ENCODE peak calls at places on chromosome 4, in six cellular contexts. D is body of pancreas, W is lower lobe of right lung, H is PC-3, R is heart left ventricle, C is endodermal cell. G is an unnamed sample.

GRCh38 chr4:141307241-141307689 is 86.6 kb downstream of the ZNF330 start:
- DNase-seq in W (peak), C (peak), D (peak), H (peak), R (peak), G (peak)

GRCh38 chr4:25860586-25861421 is 2.0 kb downstream of the SEL1L3 start:
- DNase-seq in R (no peak), D (no peak), W (peak), C (no peak), H (no peak), G (peak)

GRCh38 chr4:144645621-144646522 is at the start of gene HHIP:
- DNase-seq in D (peak), H (peak), C (peak), W (peak), R (peak), G (peak)

GRCh38 chr4:1540601-1541375 is 134.5 kb upstream of the NKX1-1 start:
- DNase-seq in D (no peak), C (no peak), H (peak), W (no peak), R (no peak), G (peak)

GRCh38 chr4:101843054-101843453 is 52.5 kb downstream of the BANK1 start:
- DNase-seq in H (no peak), W (no peak), D (no peak), R (no peak), C (no peak), G (no peak)

GRCh38 chr4:99763635-99764101 is 53.0 kb upstream of the DAPP1 start:
- DNase-seq in R (no peak), C (no peak), D (peak), H (peak), W (no peak), G (no peak)

GRCh38 chr4:94408549-94409374 is 43.0 kb upstream of the PDLIM5 start:
- DNase-seq in H (no peak), C (no peak), W (no peak), D (no peak), R (no peak), G (no peak)

GRCh38 chr4:6115342-6115741 is 85.0 kb downstream of the JAKMIP1 start:
- DNase-seq in W (no peak), D (no peak), H (no peak), R (no peak), C (peak), G (no peak)

GRCh38 chr4:26496207-26496783 is 6.0 kb upstream of the CCKAR start:
- DNase-seq in D (peak), W (no peak), H (no peak), C (no peak), R (no peak), G (no peak)

GRCh38 chr4:32624943-32625603 is 1904.9 kb downstream of the PCDH7 start:
- DNase-seq in D (no peak), R (no peak), H (no peak), W (no peak), C (no peak), G (no peak)

GRCh38 chr4:133668061-133668851 is 519.2 kb downstream of the PCDH10 start:
- DNase-seq in C (peak), R (no peak), W (no peak), D (no peak), H (no peak), G (no peak)

GRCh38 chr4:25401066-25401465 is 24.0 kb downstream of the ANAPC4 start:
- DNase-seq in W (no peak), H (peak), C (no peak), R (no peak), D (no peak), G (no peak)

GRCh38 chr4:77821775-77822174 is 2.6 kb upstream of the CNOT6L start:
- DNase-seq in H (no peak), D (no peak), C (no peak), W (no peak), R (no peak), G (no peak)

GRCh38 chr4:77818667-77819408 is at the start of gene CNOT6L:
- DNase-seq in D (peak), R (peak), W (peak), H (peak), C (peak), G (peak)

GRCh38 chr4:77819836-77820679 is 890 bp upstream of the CNOT6L start:
- DNase-seq in R (peak), C (peak), H (peak), W (peak), D (peak), G (peak)

GRCh38 chr4:77819409-77819835 is 254 bp upstream of the CNOT6L start:
- DNase-seq in R (no peak), D (no peak), W (no peak), C (no peak), H (no peak), G (no peak)

GRCh38 chr4:77820836-77821561 is 1.8 kb upstream of the CNOT6L start:
- DNase-seq in C (no peak), W (no peak), D (no peak), R (no peak), H (no peak), G (no peak)
- H3K4me3 ChIP-seq in C (peak), W (peak), D (peak), R (peak), H (peak), G (peak)

GRCh38 chr4:3687538-3687937 is 78.6 kb upstream of the ADRA2C start:
- DNase-seq in W (no peak), H (no peak), D (no peak), R (no peak), C (no peak), G (no peak)

GRCh38 chr4:3686746-3687145 is 79.4 kb upstream of the ADRA2C start:
- DNase-seq in D (no peak), R (no peak), W (no peak), C (no peak), H (no peak), G (no peak)

GRCh38 chr4:3689576-3690551 is 76.3 kb upstream of the ADRA2C start:
- DNase-seq in C (no peak), R (no peak), W (peak), H (no peak), D (peak), G (peak)

GRCh38 chr4:3689006-3689405 is 77.2 kb upstream of the ADRA2C start:
- DNase-seq in H (no peak), R (no peak), C (no peak), W (no peak), D (no peak), G (peak)

DNA sequence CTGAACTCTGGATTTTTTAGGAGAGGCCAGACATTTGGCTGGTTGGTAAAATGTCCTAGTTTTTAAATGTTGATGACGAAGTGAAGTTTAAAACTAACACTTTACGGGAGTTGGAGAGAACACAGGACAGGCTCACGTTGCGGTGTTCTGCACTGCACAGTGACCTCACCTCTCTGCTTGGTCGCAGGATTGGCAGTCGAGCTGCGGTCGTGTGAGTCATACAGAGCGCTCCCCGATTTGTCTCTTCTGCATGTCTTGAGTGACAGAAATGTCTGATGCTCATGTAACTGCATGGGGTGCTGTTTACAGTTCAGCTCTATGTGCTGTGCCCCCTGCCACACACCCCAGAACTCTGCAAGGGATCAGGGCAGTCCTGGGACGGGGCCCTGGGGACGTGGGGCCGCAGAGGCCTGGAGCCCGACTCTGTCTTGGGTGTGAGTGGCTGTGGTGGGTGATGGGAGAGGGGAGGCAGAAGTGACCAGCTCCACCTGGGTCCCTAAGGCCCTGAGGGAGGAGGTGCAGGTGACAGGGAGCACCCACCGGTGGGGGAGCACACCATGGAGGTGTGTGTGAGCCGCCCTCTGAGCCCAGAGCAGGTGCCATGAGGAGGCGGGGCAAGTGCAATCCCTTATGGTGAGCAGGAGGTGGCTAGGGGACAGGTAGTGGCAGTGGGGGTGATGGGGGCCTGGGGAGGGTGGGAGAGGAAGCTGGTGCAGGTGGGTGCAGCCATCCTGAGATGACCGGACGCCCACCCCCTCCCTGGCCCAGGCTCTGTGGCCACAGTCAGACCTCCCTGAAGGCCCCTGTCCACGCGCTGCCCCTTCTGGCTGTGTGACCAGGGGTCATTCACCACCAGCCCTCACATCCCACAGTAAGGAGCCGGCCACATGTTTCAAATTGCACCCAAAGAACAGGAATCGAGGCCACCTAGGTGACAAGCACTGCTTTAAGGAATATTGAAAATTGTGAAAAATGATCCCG is 77.9 kb upstream of the ADRA2C start:
- DNase-seq in R (no peak), C (no peak), W (no peak), D (peak), H (no peak), G (no peak)
- TF ChIP-seq CTCF in R (no peak), C (no peak), W (no peak), D (no peak), H (no peak), G (no peak)

GRCh38 chr4:158484173-158484885 is 37.4 kb upstream of the RXFP1 start:
- DNase-seq in H (peak), D (no peak), R (no peak), W (no peak), C (no peak), G (no peak)

GRCh38 chr4:158481811-158482210 is 39.9 kb upstream of the RXFP1 start:
- DNase-seq in W (no peak), R (no peak), H (no peak), D (no peak), C (no peak), G (no peak)
- H3K27ac ChIP-seq in W (no peak), R (no peak), H (no peak), D (no peak), C (no peak), G (no peak)

DNA sequence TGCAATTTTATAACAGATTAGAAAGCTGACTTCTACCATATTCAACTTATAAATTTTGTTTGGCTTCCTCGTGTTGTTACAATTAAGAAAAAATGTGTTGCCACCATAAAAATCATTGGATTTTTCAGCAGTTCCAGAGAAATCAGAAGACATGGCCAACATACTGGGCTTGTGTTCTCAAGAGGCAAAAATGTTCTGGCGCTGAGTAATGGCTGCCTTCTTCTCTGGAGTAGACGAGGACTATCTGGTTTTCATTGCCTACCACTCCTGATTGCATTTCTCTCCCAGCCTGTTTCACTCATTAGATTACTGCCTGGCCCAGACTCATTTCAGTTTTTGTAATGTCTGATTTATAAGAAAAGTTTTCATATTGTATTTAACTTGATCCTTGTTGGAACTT is 122.3 kb downstream of the ARHGAP10 start:
- DNase-seq in H (no peak), R (no peak), D (no peak), C (no peak), W (no peak), G (no peak)
- H3K4me3 ChIP-seq in H (no peak), R (no peak), D (no peak), C (no peak), W (no peak), G (no peak)

G was measured in upper lobe of left lung.